ENCODE peak calls at places on chromosomes 3 and 15, in seven cellular contexts. One of them, this sample, is unnamed.
A peak's percentile ranks its signal among the peaks of the same experiment; 100 is the strongest.

GRCh38 chr15:88727439-88727838 is 75.8 kb upstream of the ACAN start:
- DNase-seq in uterus: no peak
- DNase-seq in lower leg skin: no peak
- DNase-seq in stomach: peak; percentile 76
- DNase-seq in ovary: no peak
- DNase-seq in sigmoid colon: no peak
- DNase-seq in upper lobe of left lung: no peak
- DNase-seq in this sample: no peak

GRCh38 chr3:172127929-172128580 is 88.7 kb downstream of the FNDC3B start:
- DNase-seq in uterus: no peak
- DNase-seq in lower leg skin: no peak
- DNase-seq in stomach: no peak
- DNase-seq in ovary: no peak
- DNase-seq in sigmoid colon: no peak
- DNase-seq in upper lobe of left lung: no peak
- DNase-seq in this sample: no peak

GRCh38 chr3:24496529-24497482 is 2.2 kb upstream of the THRB start:
- DNase-seq in uterus: peak; percentile 71
- DNase-seq in lower leg skin: peak; percentile 55
- DNase-seq in stomach: peak; percentile 82
- DNase-seq in ovary: peak; percentile 51
- DNase-seq in sigmoid colon: peak; percentile 91
- DNase-seq in upper lobe of left lung: peak; percentile 77
- DNase-seq in this sample: peak; percentile 13

GRCh38 chr3:124246949-124247348 is 255.0 kb upstream of the ROPN1 start:
- DNase-seq in uterus: no peak
- DNase-seq in lower leg skin: no peak
- DNase-seq in stomach: no peak
- DNase-seq in ovary: no peak
- DNase-seq in sigmoid colon: no peak
- DNase-seq in upper lobe of left lung: no peak
- DNase-seq in this sample: no peak

GRCh38 chr3:197298341-197298857 is at the start of gene DLG1:
- DNase-seq in uterus: peak; percentile 86
- DNase-seq in lower leg skin: peak; percentile 89
- DNase-seq in stomach: peak; percentile 95
- DNase-seq in ovary: peak; percentile 83
- DNase-seq in sigmoid colon: peak; percentile 93
- DNase-seq in upper lobe of left lung: peak; percentile 94
- DNase-seq in this sample: peak; percentile 89

GRCh38 chr3:149186726-149187125 is 34.9 kb downstream of the CP start:
- DNase-seq in uterus: no peak
- DNase-seq in lower leg skin: no peak
- DNase-seq in stomach: no peak
- DNase-seq in ovary: no peak
- DNase-seq in sigmoid colon: no peak
- DNase-seq in upper lobe of left lung: no peak
- DNase-seq in this sample: no peak

GRCh38 chr3:172096881-172097420 is 57.6 kb downstream of the FNDC3B start:
- DNase-seq in uterus: no peak
- DNase-seq in lower leg skin: no peak
- DNase-seq in stomach: peak; percentile 62
- DNase-seq in ovary: no peak
- DNase-seq in sigmoid colon: no peak
- DNase-seq in upper lobe of left lung: no peak
- DNase-seq in this sample: peak; percentile 33

GRCh38 chr3:186955898-186956696 is 25.8 kb downstream of the ST6GAL1 start:
- DNase-seq in uterus: no peak
- DNase-seq in lower leg skin: no peak
- DNase-seq in stomach: no peak
- DNase-seq in ovary: no peak
- DNase-seq in sigmoid colon: no peak
- DNase-seq in upper lobe of left lung: no peak
- DNase-seq in this sample: no peak

GRCh38 chr3:182233957-182234356 is 522.2 kb downstream of the SOX2 start:
- DNase-seq in uterus: no peak
- DNase-seq in lower leg skin: no peak
- DNase-seq in stomach: no peak
- DNase-seq in ovary: no peak
- DNase-seq in sigmoid colon: no peak
- DNase-seq in upper lobe of left lung: no peak
- DNase-seq in this sample: no peak

GRCh38 chr3:128813003-128813564 is 66.3 kb upstream of the ACAD9 start:
- DNase-seq in uterus: no peak
- DNase-seq in lower leg skin: no peak
- DNase-seq in stomach: no peak
- DNase-seq in ovary: no peak
- DNase-seq in sigmoid colon: no peak
- DNase-seq in upper lobe of left lung: no peak
- DNase-seq in this sample: no peak

DNA sequence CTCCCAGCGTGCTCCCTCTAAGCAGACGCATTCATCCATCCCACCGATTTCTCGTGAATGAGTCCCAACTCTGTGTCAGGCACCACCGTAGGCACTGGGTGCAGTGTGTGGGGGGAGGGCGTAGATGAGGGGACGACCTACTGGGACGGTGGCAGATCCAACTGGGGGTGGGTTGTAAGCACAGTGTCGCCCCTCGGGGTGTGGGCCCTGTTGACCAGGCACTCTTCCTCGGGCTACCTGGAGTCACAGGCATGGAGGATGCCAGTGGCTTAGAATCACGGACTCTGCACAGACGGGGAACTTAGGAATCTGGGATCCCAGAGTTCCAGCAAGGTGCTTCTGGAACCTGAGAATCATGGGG is 66.2 kb downstream of the SLC6A6 start:
- DNase-seq in uterus: no peak
- DNase-seq in lower leg skin: no peak
- DNase-seq in stomach: no peak
- DNase-seq in ovary: no peak
- DNase-seq in sigmoid colon: no peak
- DNase-seq in upper lobe of left lung: no peak
- DNase-seq in this sample: no peak
- TF ChIP-seq POLR2A in uterus: no peak
- TF ChIP-seq POLR2A in lower leg skin: no peak
- TF ChIP-seq POLR2A in stomach: no peak
- TF ChIP-seq POLR2A in ovary: no peak
- TF ChIP-seq POLR2A in sigmoid colon: no peak
- TF ChIP-seq POLR2A in upper lobe of left lung: no peak
- TF ChIP-seq POLR2A in this sample: no peak

DNA sequence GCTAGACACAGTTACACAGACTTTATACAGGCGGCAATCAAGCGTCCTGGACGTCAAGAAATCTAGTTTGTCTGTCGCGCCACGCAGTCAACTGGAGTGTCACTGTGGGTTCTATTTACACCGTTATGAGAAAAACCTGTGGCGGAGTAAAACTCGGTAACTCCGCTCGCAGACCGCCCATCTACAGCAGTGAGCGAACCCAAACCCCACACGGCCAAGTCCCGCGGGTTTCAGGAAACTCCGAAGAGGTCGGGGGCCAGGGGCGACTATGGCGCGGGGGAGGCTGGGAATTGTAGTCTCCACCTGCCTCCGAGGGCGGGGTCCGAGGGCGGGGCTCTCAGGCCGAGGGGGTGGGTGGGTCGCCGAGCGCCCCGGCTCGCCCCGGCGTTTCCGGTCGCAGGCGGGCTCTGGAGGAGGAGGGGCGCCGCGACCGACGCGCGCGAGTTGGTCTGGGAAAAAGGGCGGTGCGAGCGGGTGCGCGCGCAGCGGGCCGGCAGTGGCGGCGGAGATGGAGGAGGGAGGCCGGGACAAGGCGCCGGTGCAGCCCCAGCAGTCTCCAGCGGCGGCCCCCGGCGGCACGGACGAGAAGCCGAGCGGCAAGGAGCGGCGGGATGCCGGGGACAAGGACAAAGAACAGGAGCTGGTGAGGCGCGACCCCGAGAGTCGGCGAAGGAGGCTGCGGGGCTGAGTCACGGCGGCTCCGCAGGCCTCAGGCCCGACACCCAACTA is at the start of gene PSMD2:
- DNase-seq in uterus: peak; percentile 98
- DNase-seq in lower leg skin: peak; percentile 96
- DNase-seq in stomach: peak; percentile 98
- DNase-seq in ovary: peak; percentile 98
- DNase-seq in sigmoid colon: peak; percentile 99
- DNase-seq in upper lobe of left lung: peak; percentile 98
- DNase-seq in this sample: peak; percentile 97
- TF ChIP-seq POLR2A in uterus: peak; percentile 51
- TF ChIP-seq POLR2A in lower leg skin: no peak
- TF ChIP-seq POLR2A in stomach: peak; percentile 43
- TF ChIP-seq POLR2A in ovary: peak; percentile 75
- TF ChIP-seq POLR2A in sigmoid colon: peak; percentile 52
- TF ChIP-seq POLR2A in upper lobe of left lung: peak; percentile 53
- TF ChIP-seq POLR2A in this sample: peak; percentile 71

DNA sequence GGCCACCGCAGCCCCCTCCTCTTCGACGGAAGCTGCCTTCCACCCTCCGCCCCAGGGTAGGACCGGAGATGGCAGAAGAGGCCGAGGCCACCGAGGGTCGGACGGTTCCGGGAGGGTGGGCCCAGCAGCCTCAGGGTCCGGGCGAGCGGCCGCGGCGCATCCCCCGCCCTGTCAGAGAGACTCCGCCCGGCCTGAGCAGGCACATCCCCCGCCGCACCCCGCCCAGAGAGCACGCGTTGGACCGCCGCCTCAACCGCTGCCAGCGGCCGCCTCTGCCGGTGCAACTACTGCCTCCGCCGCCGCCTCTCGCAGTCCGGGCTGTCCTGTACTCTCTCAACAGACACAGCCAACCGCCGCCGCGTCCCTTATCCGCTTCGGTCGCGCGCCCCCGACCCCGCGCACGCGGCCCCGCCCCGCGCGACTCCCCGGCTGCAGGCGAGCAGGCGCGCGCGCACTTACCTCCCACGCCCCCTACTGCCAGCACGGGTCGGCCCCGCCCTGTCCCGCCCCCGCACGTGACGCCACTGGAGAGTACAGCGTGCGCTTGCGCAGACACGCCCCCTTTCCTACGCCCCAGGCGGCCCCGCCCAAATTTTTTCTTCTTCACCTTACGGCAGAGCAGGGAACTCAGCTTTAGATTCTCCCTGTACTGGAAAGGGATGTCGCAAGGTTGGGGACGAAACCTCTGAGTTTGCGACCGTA is at the start of gene MYO9A:
- DNase-seq in uterus: peak; percentile 98
- DNase-seq in lower leg skin: peak; percentile 97
- DNase-seq in stomach: peak; percentile 98
- DNase-seq in ovary: peak; percentile 98
- DNase-seq in sigmoid colon: peak; percentile 98
- DNase-seq in upper lobe of left lung: peak; percentile 97
- DNase-seq in this sample: peak; percentile 98
- TF ChIP-seq POLR2A in uterus: peak; percentile 90
- TF ChIP-seq POLR2A in lower leg skin: no peak
- TF ChIP-seq POLR2A in stomach: peak; percentile 56
- TF ChIP-seq POLR2A in ovary: peak; percentile 29
- TF ChIP-seq POLR2A in sigmoid colon: peak; percentile 49
- TF ChIP-seq POLR2A in upper lobe of left lung: peak; percentile 60
- TF ChIP-seq POLR2A in this sample: peak; percentile 50

GRCh38 chr3:136984837-136985236 is 27.1 kb downstream of the IL20RB start:
- DNase-seq in uterus: no peak
- DNase-seq in lower leg skin: peak; percentile 60
- DNase-seq in stomach: peak; percentile 46
- DNase-seq in ovary: no peak
- DNase-seq in sigmoid colon: no peak
- DNase-seq in upper lobe of left lung: no peak
- DNase-seq in this sample: no peak
- TF ChIP-seq POLR2A in uterus: no peak
- TF ChIP-seq POLR2A in lower leg skin: no peak
- TF ChIP-seq POLR2A in stomach: no peak
- TF ChIP-seq POLR2A in ovary: no peak
- TF ChIP-seq POLR2A in sigmoid colon: no peak
- TF ChIP-seq POLR2A in upper lobe of left lung: no peak
- TF ChIP-seq POLR2A in this sample: no peak

DNA sequence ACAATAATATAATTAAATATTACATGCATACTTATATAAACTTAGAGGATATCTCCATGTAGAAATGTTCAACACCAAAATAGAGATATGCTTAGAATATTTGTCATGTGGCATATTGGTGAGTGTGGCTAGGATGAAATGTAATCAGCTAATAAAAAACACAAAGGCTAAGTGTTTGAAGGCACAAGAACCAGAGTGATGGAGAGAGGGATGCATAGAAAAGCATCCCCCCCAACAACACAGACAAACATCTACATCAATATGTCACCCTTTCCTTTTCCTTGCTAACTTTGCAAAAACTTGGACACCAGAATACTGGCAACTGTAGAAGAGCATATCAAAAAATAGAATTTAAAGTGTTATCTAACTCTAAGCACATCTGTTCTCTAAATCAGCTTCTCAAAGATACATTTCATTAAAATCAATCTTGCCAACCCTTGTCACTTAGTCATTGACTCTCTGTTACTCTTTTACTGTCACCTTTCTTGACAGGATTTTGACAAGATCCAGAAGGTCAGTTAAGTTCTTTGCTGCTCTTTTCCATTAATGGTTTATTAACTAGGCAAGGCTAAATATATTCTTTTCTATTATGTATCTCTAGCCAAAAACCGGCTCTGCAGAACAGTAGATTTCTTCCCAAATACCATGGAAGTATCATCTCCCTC is 695.9 kb downstream of the OTOL1 start:
- DNase-seq in uterus: no peak
- DNase-seq in lower leg skin: no peak
- DNase-seq in stomach: no peak
- DNase-seq in ovary: no peak
- DNase-seq in sigmoid colon: no peak
- DNase-seq in upper lobe of left lung: no peak
- DNase-seq in this sample: no peak
- TF ChIP-seq POLR2A in uterus: no peak
- TF ChIP-seq POLR2A in lower leg skin: no peak
- TF ChIP-seq POLR2A in stomach: no peak
- TF ChIP-seq POLR2A in ovary: no peak
- TF ChIP-seq POLR2A in sigmoid colon: no peak
- TF ChIP-seq POLR2A in upper lobe of left lung: no peak
- TF ChIP-seq POLR2A in this sample: no peak

DNA sequence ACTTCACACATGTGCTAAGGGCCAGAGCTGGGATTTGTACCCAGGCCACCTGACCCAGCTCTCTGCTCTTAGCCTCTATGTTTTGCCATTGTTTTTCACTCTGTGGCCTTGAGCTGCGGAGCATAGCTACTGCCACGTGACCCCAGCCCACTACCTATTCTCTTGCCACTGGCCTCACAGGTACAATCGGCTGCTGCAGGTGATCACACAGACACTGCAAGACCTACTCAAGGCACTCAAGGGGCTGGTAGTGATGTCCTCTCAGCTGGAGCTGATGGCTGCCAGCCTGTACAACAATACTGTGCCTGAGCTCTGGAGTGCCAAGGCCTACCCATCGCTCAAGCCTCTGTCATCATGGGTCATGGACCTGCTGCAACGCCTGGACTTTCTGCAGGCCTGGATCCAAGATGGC is 46.2 kb downstream of the SEMA3G start:
- DNase-seq in uterus: no peak
- DNase-seq in lower leg skin: no peak
- DNase-seq in stomach: no peak
- DNase-seq in ovary: no peak
- DNase-seq in sigmoid colon: no peak
- DNase-seq in upper lobe of left lung: no peak
- DNase-seq in this sample: no peak
- TF ChIP-seq POLR2A in uterus: no peak
- TF ChIP-seq POLR2A in lower leg skin: no peak
- TF ChIP-seq POLR2A in stomach: no peak
- TF ChIP-seq POLR2A in ovary: no peak
- TF ChIP-seq POLR2A in sigmoid colon: no peak
- TF ChIP-seq POLR2A in upper lobe of left lung: no peak
- TF ChIP-seq POLR2A in this sample: no peak

This sample was measured in erythroblast.